ENCODE peak calls at places on chromosome 7, in ten cellular contexts. Z is upper lobe of right lung, D is body of pancreas, T is natural killer cell, Q is lower leg skin, W is SK-N-SH, X is brain microvascular endothelial cell, C is hepatocyte, R is WERI-Rb-1, J is psoas muscle. F is an unnamed sample.

GRCh38 chr7:7151285-7151684 is 31.1 kb upstream of the C1GALT1 start:
- DNase-seq in T (no peak), Z (no peak), J (no peak), R (no peak), D (no peak), W (peak), C (no peak), Q (no peak), X (no peak), F (no peak)

GRCh38 chr7:99562832-99563231 is 4.4 kb downstream of the ZNF655 start:
- DNase-seq in Z (no peak), X (peak), C (peak), R (no peak), T (no peak), D (no peak), Q (no peak), W (no peak), J (no peak), F (no peak)

GRCh38 chr7:51700593-51701215 is 384.1 kb upstream of the COBL start:
- DNase-seq in Z (no peak), W (no peak), Q (no peak), J (no peak), X (no peak), D (no peak), T (no peak), R (no peak), C (no peak), F (no peak)

GRCh38 chr7:45978010-45978681 is 57.1 kb upstream of the IGFBP3 start:
- DNase-seq in X (peak), T (no peak), Z (no peak), C (peak), D (peak), J (no peak), W (no peak), R (no peak), Q (peak), F (no peak)

GRCh38 chr7:27148031-27148775 is 629 bp upstream of the HOXA6 start:
- DNase-seq in R (no peak), Z (no peak), T (no peak), J (peak), Q (peak), W (peak), C (no peak), X (no peak), D (no peak), F (no peak)

GRCh38 chr7:6228865-6229264 is 43.6 kb downstream of the CYTH3 start:
- DNase-seq in R (no peak), Q (no peak), W (peak), J (no peak), X (peak), C (peak), D (no peak), T (no peak), Z (no peak), F (no peak)

GRCh38 chr7:30726296-30727006 is 25.5 kb upstream of the INMT start:
- DNase-seq in Q (no peak), C (no peak), J (no peak), X (no peak), W (no peak), T (no peak), Z (no peak), D (no peak), R (no peak), F (no peak)

GRCh38 chr7:97752215-97752614 is 20.3 kb downstream of the TAC1 start:
- DNase-seq in Z (no peak), J (no peak), W (no peak), C (no peak), Q (no peak), R (no peak), D (no peak), X (no peak), T (no peak), F (no peak)

GRCh38 chr7:142585425-142585824 is 163.8 kb upstream of the PRSS1 start:
- DNase-seq in T (no peak), D (no peak), C (no peak), X (peak), W (no peak), Z (no peak), R (peak), J (no peak), Q (no peak), F (no peak)

GRCh38 chr7:46558482-46559193 is 637.6 kb upstream of the IGFBP3 start:
- DNase-seq in Z (no peak), J (no peak), T (no peak), D (no peak), W (no peak), C (peak), Q (peak), X (peak), R (no peak), F (no peak)

GRCh38 chr7:1458676-1459511 is at the start of gene MICALL2:
- DNase-seq in X (peak), W (peak), R (no peak), Z (peak), C (peak), D (peak), Q (peak), T (peak), J (peak), F (peak)

GRCh38 chr7:13982940-13983677 is 6.4 kb downstream of the ETV1 start:
- DNase-seq in Z (no peak), Q (no peak), W (no peak), X (no peak), C (no peak), T (no peak), D (no peak), J (no peak), R (no peak), F (no peak)

GRCh38 chr7:98086231-98086855 is 20.3 kb upstream of the LMTK2 start:
- DNase-seq in W (no peak), Z (peak), Q (peak), C (peak), X (no peak), T (no peak), R (no peak), D (peak), J (no peak), F (no peak)

GRCh38 chr7:157589680-157590079 is 252.9 kb downstream of the DNAJB6 start:
- DNase-seq in J (no peak), D (no peak), C (no peak), R (no peak), W (no peak), T (no peak), Z (no peak), Q (no peak), X (no peak), F (peak)

GRCh38 chr7:15781944-15782343 is 95.5 kb upstream of the MEOX2 start:
- DNase-seq in D (no peak), Q (no peak), R (no peak), Z (no peak), C (no peak), T (no peak), W (no peak), X (no peak), J (no peak), F (no peak)

GRCh38 chr7:139582130-139582650 is 58.7 kb downstream of the CLEC2L start:
- DNase-seq in X (no peak), J (no peak), T (no peak), Q (peak), D (no peak), R (no peak), Z (no peak), C (no peak), W (no peak), F (no peak)

GRCh38 chr7:2169923-2170575 is 62.7 kb downstream of the MAD1L1 start:
- DNase-seq in D (no peak), Q (no peak), R (peak), J (no peak), X (no peak), T (no peak), Z (peak), W (peak), C (no peak), F (no peak)

GRCh38 chr7:98603010-98603777 is 13.9 kb upstream of the NPTX2 start:
- DNase-seq in D (no peak), R (no peak), X (no peak), Z (no peak), C (no peak), T (no peak), Q (no peak), W (no peak), J (no peak), F (no peak)

GRCh38 chr7:32036557-32036956 is 33.6 kb downstream of the PDE1C start:
- DNase-seq in Z (no peak), D (no peak), R (no peak), Q (no peak), C (no peak), X (no peak), W (no peak), J (no peak), T (no peak), F (no peak)

GRCh38 chr7:71482284-71482683 is 350.3 kb downstream of the GALNT17 start:
- DNase-seq in D (no peak), J (no peak), R (no peak), Z (no peak), W (no peak), Q (no peak), X (no peak), C (no peak), T (no peak), F (no peak)

GRCh38 chr7:71486414-71486813 is 354.5 kb downstream of the GALNT17 start:
- DNase-seq in C (no peak), D (no peak), W (no peak), Z (no peak), Q (no peak), T (no peak), X (no peak), J (no peak), R (no peak), F (no peak)

GRCh38 chr7:71486856-71487628 is 355.1 kb downstream of the GALNT17 start:
- DNase-seq in T (no peak), R (no peak), W (no peak), X (peak), J (peak), Q (no peak), C (peak), D (no peak), Z (no peak), F (peak)

GRCh38 chr7:71480814-71481213 is 348.9 kb downstream of the GALNT17 start:
- DNase-seq in W (no peak), Z (no peak), T (no peak), R (no peak), C (no peak), X (no peak), J (no peak), D (no peak), Q (no peak), F (no peak)

DNA sequence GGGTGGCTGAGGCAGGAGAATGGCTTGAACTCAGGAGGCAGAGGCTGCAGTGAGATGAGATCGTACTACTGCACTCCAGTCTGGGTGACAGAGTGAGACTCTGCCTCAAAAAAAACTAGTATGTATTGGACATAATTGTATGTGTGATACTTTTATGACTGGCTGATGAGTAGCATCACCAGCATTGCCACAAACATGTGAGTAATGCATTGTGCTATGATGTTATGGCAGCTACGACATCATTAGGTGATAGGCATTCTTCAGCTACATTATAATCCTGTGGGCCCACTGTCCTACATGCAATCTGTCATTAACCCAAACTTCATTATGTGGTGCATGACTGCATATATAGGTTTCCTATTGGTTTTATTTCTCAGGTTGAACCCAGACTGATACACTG is 352.4 kb downstream of the GALNT17 start:
- DNase-seq in W (no peak), X (peak), D (no peak), Q (no peak), R (no peak), C (no peak), J (no peak), T (no peak), Z (no peak), F (no peak)
- TF ChIP-seq CTCF in W (no peak), X (no peak), D (no peak), Q (no peak), R (no peak), C (no peak), J (no peak), T (no peak), Z (no peak), F (no peak)

GRCh38 chr7:133458688-133459087 is 205.8 kb downstream of the EXOC4 start:
- DNase-seq in T (no peak), W (no peak), Z (no peak), Q (no peak), J (no peak), X (no peak), D (no peak), R (no peak), C (no peak), F (no peak)
- TF ChIP-seq CTCF in T (no peak), W (no peak), Z (no peak), Q (no peak), J (no peak), X (no peak), D (no peak), R (no peak), C (no peak), F (no peak)

DNA sequence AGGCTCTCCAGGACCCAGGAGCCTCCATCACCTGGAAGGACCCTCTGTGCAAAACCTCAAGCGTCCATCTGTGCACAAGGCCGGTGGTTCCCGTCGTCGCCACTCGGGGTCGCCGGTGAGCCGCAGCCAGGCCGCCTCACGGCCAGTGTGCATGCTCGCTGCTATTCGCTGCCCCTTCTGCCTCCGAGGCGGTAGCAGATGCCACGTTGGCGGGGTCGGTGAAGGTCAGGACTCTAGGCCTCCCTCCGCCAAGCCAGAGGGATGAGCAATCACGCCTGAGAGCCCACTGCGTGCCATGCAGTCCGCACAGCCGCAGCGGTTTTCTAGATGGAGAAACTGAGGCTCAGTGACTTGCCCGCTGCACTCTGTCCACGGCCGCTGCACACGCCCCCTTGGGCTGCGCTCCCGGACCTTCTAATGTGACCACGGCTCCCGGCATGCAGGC is 5.7 kb downstream of the UPK3B start:
- DNase-seq in Z (peak), J (no peak), C (no peak), R (no peak), Q (peak), T (no peak), D (no peak), W (peak), X (peak), F (peak)
- TF ChIP-seq CTCF in Z (peak), J (peak), C (no peak), R (no peak), Q (no peak), T (no peak), D (peak), W (peak), X (peak), F (peak)

GRCh38 chr7:105990726-105991465 is 27.8 kb downstream of the CDHR3 start:
- DNase-seq in W (no peak), T (no peak), X (no peak), C (no peak), Q (no peak), J (no peak), D (no peak), Z (no peak), R (no peak), F (no peak)
- TF ChIP-seq CTCF in W (no peak), T (no peak), X (peak), C (no peak), Q (no peak), J (no peak), D (no peak), Z (no peak), R (peak), F (no peak)

GRCh38 chr7:116162992-116163391 is 47.3 kb upstream of the TES start:
- DNase-seq in D (no peak), C (no peak), T (no peak), J (no peak), R (no peak), W (no peak), Z (no peak), Q (no peak), X (no peak), F (no peak)
- TF ChIP-seq CTCF in D (no peak), C (no peak), T (no peak), J (no peak), R (no peak), W (peak), Z (no peak), Q (no peak), X (peak), F (no peak)